ENCODE peak calls at places on chromosomes 7 and 10, in eight cellular contexts. X, R, G, N, W, Y, D and Q are unnamed samples. For H3K4me1, the result is how much of the 10 kb centered on the place peaks cover.

GRCh38 chr10:128463991-128464755 is 337.9 kb upstream of the MKI67 start:
- DNase-seq in N (no peak), R (peak), W (peak), Y (no peak), D (peak), G (peak), X (peak), Q (peak)

GRCh38 chr7:37377231-37377630 is 71.4 kb downstream of the ELMO1 start:
- DNase-seq in X (no peak), Y (no peak), R (no peak), N (no peak), W (no peak), D (no peak), G (no peak), Q (no peak)

GRCh38 chr7:24722386-24723177 is 34.7 kb downstream of the GSDME start:
- DNase-seq in R (peak), N (peak), D (no peak), G (peak), W (peak), Y (no peak), X (no peak), Q (no peak)

GRCh38 chr7:18201349-18201748 is 173.7 kb upstream of the PRPS1L1 start:
- DNase-seq in D (no peak), R (no peak), W (no peak), X (peak), G (no peak), N (no peak), Y (no peak), Q (no peak)

GRCh38 chr7:105439174-105439893 is 50.6 kb upstream of the SRPK2 start:
- DNase-seq in N (peak), Y (no peak), G (no peak), X (no peak), R (peak), W (no peak), D (peak), Q (peak)

GRCh38 chr7:20542594-20542993 is 72.9 kb upstream of the ABCB5 start:
- DNase-seq in D (no peak), Y (no peak), X (no peak), R (no peak), G (no peak), W (no peak), N (peak), Q (no peak)

GRCh38 chr7:17369686-17370426 is 71.4 kb downstream of the AHR start:
- DNase-seq in D (peak), R (peak), Y (no peak), G (no peak), X (no peak), W (peak), N (peak), Q (no peak)

GRCh38 chr7:17183630-17184328 is 114.7 kb upstream of the AHR start:
- DNase-seq in N (no peak), W (no peak), D (no peak), X (no peak), G (no peak), Y (no peak), R (no peak), Q (no peak)

GRCh38 chr7:113487925-113488731 is 369.8 kb upstream of the SMIM30 start:
- DNase-seq in Y (no peak), N (no peak), G (no peak), D (no peak), W (no peak), R (no peak), X (no peak), Q (no peak)

GRCh38 chr10:32197423-32197822 is 141.2 kb upstream of the KIF5B start:
- DNase-seq in W (no peak), D (no peak), R (no peak), N (peak), X (no peak), Y (no peak), G (no peak), Q (no peak)

GRCh38 chr10:110686941-110687340 is 42.8 kb downstream of the RBM20 start:
- DNase-seq in R (no peak), D (no peak), X (no peak), Y (no peak), G (no peak), N (no peak), W (no peak), Q (no peak)

GRCh38 chr10:94183666-94184264 is 179.0 kb downstream of the NOC3L start:
- DNase-seq in N (peak), G (no peak), D (no peak), W (no peak), X (no peak), R (peak), Y (no peak), Q (no peak)

GRCh38 chr7:158685727-158686126 is 18.9 kb downstream of the NCAPG2 start:
- DNase-seq in W (no peak), R (no peak), N (no peak), D (no peak), X (no peak), Y (no peak), G (no peak), Q (no peak)

GRCh38 chr7:121278120-121279021 is 50.4 kb upstream of the WNT16 start:
- DNase-seq in N (peak), G (no peak), W (peak), X (no peak), Y (no peak), D (no peak), R (no peak), Q (no peak)

GRCh38 chr7:95886501-95887090 is 114.2 kb downstream of the DYNC1I1 start:
- DNase-seq in X (no peak), G (no peak), Y (no peak), D (no peak), N (peak), R (peak), W (peak), Q (no peak)

GRCh38 chr7:131305152-131305551 is 22.5 kb upstream of the MKLN1 start:
- DNase-seq in R (no peak), W (no peak), N (no peak), D (no peak), X (no peak), Y (no peak), G (no peak), Q (no peak)

GRCh38 chr7:77474756-77475155 is 58.6 kb upstream of the GSAP start:
- DNase-seq in R (no peak), N (no peak), X (no peak), G (no peak), D (no peak), Y (no peak), W (no peak), Q (no peak)

GRCh38 chr10:59677253-59677831 is 32.3 kb downstream of the SLC16A9 start:
- DNase-seq in R (no peak), D (no peak), G (no peak), X (no peak), W (no peak), N (no peak), Y (no peak), Q (no peak)

GRCh38 chr7:14639801-14640200 is 262.8 kb downstream of the DGKB start:
- DNase-seq in G (no peak), N (peak), X (no peak), R (no peak), D (no peak), Y (no peak), W (no peak), Q (no peak)

GRCh38 chr7:80942261-80943041 is 23.6 kb upstream of the SEMA3C start:
- DNase-seq in N (peak), Y (peak), D (peak), W (peak), R (peak), G (no peak), X (peak), Q (peak)

GRCh38 chr10:110190170-110190569 is 17.2 kb upstream of the MXI1 start:
- DNase-seq in G (no peak), X (no peak), Y (no peak), W (no peak), R (no peak), N (no peak), D (no peak), Q (no peak)

GRCh38 chr10:132685921-132686680 is 99.8 kb downstream of the NKX6-2 start:
- DNase-seq in W (no peak), Y (no peak), D (no peak), R (no peak), X (no peak), G (no peak), N (no peak), Q (no peak)

GRCh38 chr10:73744690-73744994 is 470 bp downstream of the SEC24C start:
- DNase-seq in G (peak), Y (peak), R (peak), W (peak), X (no peak), D (peak), N (peak), Q (peak)

GRCh38 chr7:24197852-24198251 is 86.1 kb upstream of the NPY start:
- DNase-seq in Y (no peak), X (no peak), D (no peak), N (peak), R (no peak), W (no peak), G (no peak), Q (no peak)

DNA sequence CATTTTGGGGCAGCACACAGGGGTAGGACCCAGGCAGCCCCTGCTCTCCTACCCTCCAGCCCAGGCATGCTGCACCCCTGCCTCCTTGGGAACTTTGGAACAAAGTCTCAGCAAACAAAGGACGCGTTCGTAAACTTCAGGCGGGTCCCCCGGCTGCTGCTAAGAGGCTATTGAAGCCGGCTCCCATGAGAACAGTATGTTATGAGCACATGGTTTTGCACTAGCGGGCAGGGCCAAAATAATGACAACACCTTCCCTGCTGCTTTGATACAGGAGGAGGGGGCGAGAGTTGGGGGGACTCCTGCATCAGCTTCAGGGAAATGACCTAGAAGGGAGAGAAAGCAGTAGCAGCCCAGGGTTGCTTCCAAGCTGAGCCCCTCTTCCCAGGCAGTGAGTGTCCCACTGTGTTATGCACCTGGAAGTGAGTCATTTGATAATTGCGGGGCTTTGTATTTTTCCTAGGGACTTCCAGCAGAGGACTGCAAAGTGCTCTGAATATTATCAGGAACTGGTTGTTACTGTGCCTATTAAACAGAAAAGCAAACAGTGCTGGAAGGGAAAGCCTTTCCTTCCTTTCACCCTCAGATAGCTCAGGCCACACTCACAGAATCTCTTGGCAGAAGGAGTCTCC is 6.9 kb downstream of the ITPRIP start:
- DNase-seq in D (no peak), R (no peak), X (peak), W (peak), Y (no peak), N (peak), G (peak), Q (no peak)
- H3K4me1 ChIP-seq in D (half or more), R (half or more), X (half or more), W (half or more), Y (half or more), N (half or more), G (half or more), Q (under half)

GRCh38 chr7:82164813-82165212 is 278.8 kb downstream of the CACNA2D1 start:
- DNase-seq in G (peak), Y (no peak), R (peak), N (peak), X (peak), W (peak), D (no peak), Q (peak)
- TF ChIP-seq CTCF in G (peak), Y (no peak), R (peak), N (peak), X (no peak), W (peak), D (no peak), Q (no peak)

DNA sequence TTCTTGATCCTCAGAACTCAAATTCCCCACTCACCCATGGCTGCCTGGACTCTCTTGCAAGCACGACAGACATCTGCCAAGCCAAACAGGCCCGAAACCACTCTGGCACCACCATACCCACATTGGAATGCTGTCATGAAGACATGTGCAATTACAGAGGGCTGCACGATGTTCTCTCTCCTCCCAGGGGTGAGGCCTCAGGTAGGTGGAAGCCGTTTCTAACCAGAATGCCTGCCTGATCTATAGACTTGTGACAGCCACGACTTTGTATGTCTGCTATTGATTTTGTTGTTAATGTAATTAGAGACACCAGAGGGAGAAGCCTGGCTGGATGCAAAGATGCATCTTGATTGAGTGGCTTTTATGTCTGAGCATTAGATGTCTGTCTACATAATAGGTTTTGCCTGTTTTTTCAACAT is 4.0 kb downstream of the BAMBI start:
- DNase-seq in D (no peak), X (no peak), N (no peak), G (no peak), Y (peak), R (no peak), W (no peak), Q (no peak)
- H3K4me3 ChIP-seq in D (no peak), X (no peak), N (no peak), G (no peak), Y (peak), R (no peak), W (peak), Q (no peak)

GRCh38 chr10:14562615-14563214 is 212.0 kb downstream of the FAM107B start:
- DNase-seq in Y (no peak), D (no peak), N (no peak), X (no peak), G (no peak), W (no peak), R (no peak), Q (peak)

GRCh38 chr10:14565199-14565598 is 209.5 kb downstream of the FAM107B start:
- DNase-seq in Y (no peak), D (no peak), N (no peak), W (no peak), X (no peak), R (no peak), G (no peak), Q (peak)

GRCh38 chr10:14564268-14564744 is 210.4 kb downstream of the FAM107B start:
- DNase-seq in Y (no peak), X (no peak), G (no peak), W (no peak), D (no peak), R (no peak), N (no peak), Q (no peak)

GRCh38 chr10:14562197-14562596 is 212.5 kb downstream of the FAM107B start:
- DNase-seq in D (no peak), R (no peak), W (no peak), X (no peak), Y (no peak), N (no peak), G (no peak), Q (no peak)

GRCh38 chr10:14563359-14563758 is 211.3 kb downstream of the FAM107B start:
- DNase-seq in W (no peak), D (no peak), Y (no peak), N (no peak), G (no peak), X (no peak), R (no peak), Q (no peak)
- H3K4me1 ChIP-seq in W (under half), D (under half), Y (under half), N (under half), G (under half), X (under half), R (half or more), Q (under half)

DNA sequence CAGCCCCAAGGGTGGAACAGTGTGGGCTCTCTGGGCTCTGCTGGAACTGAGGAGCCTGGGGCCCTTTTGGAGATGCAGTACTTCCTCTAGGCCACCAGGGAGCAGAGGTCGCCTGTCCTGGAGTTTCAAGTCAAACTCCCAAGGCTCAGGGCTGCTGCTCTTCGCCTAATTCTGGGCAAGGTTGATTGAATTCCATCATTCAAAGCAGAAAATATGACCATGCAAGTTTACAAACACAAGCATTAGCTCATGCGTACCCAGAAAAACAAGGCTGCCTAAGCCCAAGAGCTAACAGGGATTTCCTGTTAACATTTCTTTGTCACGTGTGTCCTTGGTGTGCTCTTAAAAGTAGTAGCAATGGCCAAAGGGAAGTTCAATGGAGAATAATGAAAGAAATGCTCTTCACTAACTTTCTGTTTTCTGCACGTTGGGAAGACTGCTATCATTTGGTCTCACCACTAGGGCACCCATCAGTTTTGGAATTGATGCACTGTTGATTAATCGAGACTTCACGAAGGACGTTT is 20.1 kb downstream of the LDB3 start:
- DNase-seq in R (peak), D (peak), Y (no peak), W (peak), N (peak), X (peak), G (peak), Q (peak)
- TF ChIP-seq CTCF in R (peak), D (peak), Y (peak), W (peak), N (peak), X (peak), G (peak), Q (peak)